ENCODE peak calls at places on chromosomes 6 and 20, in seven cellular contexts. One of them, this sample, is unnamed.

GRCh38 chr6:119207973-119208725 is 129.7 kb upstream of the FAM184A start:
- DNase-seq in effector memory CD8-positive, alpha-beta T cell: no peak
- DNase-seq in heart right ventricle: no peak
- DNase-seq in T-helper 9 cell: no peak
- DNase-seq in OCI-M1: no peak
- DNase-seq in NCI-H2029 treated with DMSO at 0.1 percent for 48 hours: no peak
- DNase-seq in stimulated activated CD8-positive, alpha-beta memory T cell treated with anti-CD3 and anti-CD28 coated beads, Interleukin-2, amount 100 ng/mL, for 1 hour: no peak
- DNase-seq in this sample: no peak

GRCh38 chr6:12279322-12280098 is 10.7 kb upstream of the EDN1 start:
- DNase-seq in heart right ventricle: no peak
- DNase-seq in OCI-M1: peak
- DNase-seq in T-helper 9 cell: no peak
- DNase-seq in NCI-H2029 treated with DMSO at 0.1 percent for 48 hours: no peak
- DNase-seq in stimulated activated CD8-positive, alpha-beta memory T cell treated with anti-CD3 and anti-CD28 coated beads, Interleukin-2, amount 100 ng/mL, for 1 hour: no peak
- DNase-seq in effector memory CD8-positive, alpha-beta T cell: no peak
- DNase-seq in this sample: no peak

GRCh38 chr6:30888472-30889137 is 4.3 kb downstream of the DDR1 start:
- DNase-seq in effector memory CD8-positive, alpha-beta T cell: no peak
- DNase-seq in NCI-H2029 treated with DMSO at 0.1 percent for 48 hours: no peak
- DNase-seq in stimulated activated CD8-positive, alpha-beta memory T cell treated with anti-CD3 and anti-CD28 coated beads, Interleukin-2, amount 100 ng/mL, for 1 hour: no peak
- DNase-seq in heart right ventricle: no peak
- DNase-seq in OCI-M1: no peak
- DNase-seq in T-helper 9 cell: no peak
- DNase-seq in this sample: no peak

GRCh38 chr6:108862479-108863191 is 14.4 kb downstream of the ARMC2 start:
- DNase-seq in heart right ventricle: no peak
- DNase-seq in stimulated activated CD8-positive, alpha-beta memory T cell treated with anti-CD3 and anti-CD28 coated beads, Interleukin-2, amount 100 ng/mL, for 1 hour: no peak
- DNase-seq in OCI-M1: peak
- DNase-seq in NCI-H2029 treated with DMSO at 0.1 percent for 48 hours: no peak
- DNase-seq in effector memory CD8-positive, alpha-beta T cell: no peak
- DNase-seq in T-helper 9 cell: no peak
- DNase-seq in this sample: no peak

GRCh38 chr20:4090756-4091331 is 75.5 kb upstream of the RNF24 start:
- DNase-seq in effector memory CD8-positive, alpha-beta T cell: no peak
- DNase-seq in OCI-M1: peak
- DNase-seq in heart right ventricle: no peak
- DNase-seq in T-helper 9 cell: no peak
- DNase-seq in NCI-H2029 treated with DMSO at 0.1 percent for 48 hours: no peak
- DNase-seq in stimulated activated CD8-positive, alpha-beta memory T cell treated with anti-CD3 and anti-CD28 coated beads, Interleukin-2, amount 100 ng/mL, for 1 hour: no peak
- DNase-seq in this sample: peak

GRCh38 chr6:108564178-108564577 is 3.5 kb downstream of the FOXO3 start:
- DNase-seq in NCI-H2029 treated with DMSO at 0.1 percent for 48 hours: no peak
- DNase-seq in T-helper 9 cell: no peak
- DNase-seq in OCI-M1: no peak
- DNase-seq in stimulated activated CD8-positive, alpha-beta memory T cell treated with anti-CD3 and anti-CD28 coated beads, Interleukin-2, amount 100 ng/mL, for 1 hour: no peak
- DNase-seq in heart right ventricle: no peak
- DNase-seq in effector memory CD8-positive, alpha-beta T cell: no peak
- DNase-seq in this sample: no peak

GRCh38 chr6:111759413-111759835 is 113.8 kb downstream of the FYN start:
- DNase-seq in effector memory CD8-positive, alpha-beta T cell: no peak
- DNase-seq in stimulated activated CD8-positive, alpha-beta memory T cell treated with anti-CD3 and anti-CD28 coated beads, Interleukin-2, amount 100 ng/mL, for 1 hour: no peak
- DNase-seq in T-helper 9 cell: no peak
- DNase-seq in OCI-M1: no peak
- DNase-seq in heart right ventricle: no peak
- DNase-seq in NCI-H2029 treated with DMSO at 0.1 percent for 48 hours: no peak
- DNase-seq in this sample: no peak

GRCh38 chr20:45318386-45318939 is 10.4 kb upstream of the MATN4 start:
- DNase-seq in heart right ventricle: no peak
- DNase-seq in T-helper 9 cell: no peak
- DNase-seq in stimulated activated CD8-positive, alpha-beta memory T cell treated with anti-CD3 and anti-CD28 coated beads, Interleukin-2, amount 100 ng/mL, for 1 hour: no peak
- DNase-seq in OCI-M1: no peak
- DNase-seq in NCI-H2029 treated with DMSO at 0.1 percent for 48 hours: no peak
- DNase-seq in effector memory CD8-positive, alpha-beta T cell: no peak
- DNase-seq in this sample: peak

GRCh38 chr20:63139369-63139768 is 76.6 kb downstream of the YTHDF1 start:
- DNase-seq in effector memory CD8-positive, alpha-beta T cell: no peak
- DNase-seq in T-helper 9 cell: no peak
- DNase-seq in OCI-M1: no peak
- DNase-seq in stimulated activated CD8-positive, alpha-beta memory T cell treated with anti-CD3 and anti-CD28 coated beads, Interleukin-2, amount 100 ng/mL, for 1 hour: no peak
- DNase-seq in heart right ventricle: no peak
- DNase-seq in NCI-H2029 treated with DMSO at 0.1 percent for 48 hours: no peak
- DNase-seq in this sample: no peak

GRCh38 chr6:137492289-137492688 is 1.9 kb downstream of the OLIG3 start:
- DNase-seq in stimulated activated CD8-positive, alpha-beta memory T cell treated with anti-CD3 and anti-CD28 coated beads, Interleukin-2, amount 100 ng/mL, for 1 hour: no peak
- DNase-seq in effector memory CD8-positive, alpha-beta T cell: no peak
- DNase-seq in heart right ventricle: no peak
- DNase-seq in NCI-H2029 treated with DMSO at 0.1 percent for 48 hours: no peak
- DNase-seq in T-helper 9 cell: no peak
- DNase-seq in OCI-M1: no peak
- DNase-seq in this sample: no peak

GRCh38 chr6:148379966-148380653 is 37.5 kb downstream of the SASH1 start:
- DNase-seq in effector memory CD8-positive, alpha-beta T cell: no peak
- DNase-seq in T-helper 9 cell: no peak
- DNase-seq in OCI-M1: no peak
- DNase-seq in NCI-H2029 treated with DMSO at 0.1 percent for 48 hours: no peak
- DNase-seq in heart right ventricle: no peak
- DNase-seq in stimulated activated CD8-positive, alpha-beta memory T cell treated with anti-CD3 and anti-CD28 coated beads, Interleukin-2, amount 100 ng/mL, for 1 hour: no peak
- DNase-seq in this sample: no peak

GRCh38 chr20:63317601-63318291 is 24.8 kb downstream of the COL20A1 start:
- DNase-seq in stimulated activated CD8-positive, alpha-beta memory T cell treated with anti-CD3 and anti-CD28 coated beads, Interleukin-2, amount 100 ng/mL, for 1 hour: no peak
- DNase-seq in T-helper 9 cell: no peak
- DNase-seq in effector memory CD8-positive, alpha-beta T cell: no peak
- DNase-seq in NCI-H2029 treated with DMSO at 0.1 percent for 48 hours: no peak
- DNase-seq in heart right ventricle: no peak
- DNase-seq in OCI-M1: no peak
- DNase-seq in this sample: peak

GRCh38 chr6:113847435-113847834 is 9.7 kb upstream of the MARCKS start:
- DNase-seq in effector memory CD8-positive, alpha-beta T cell: no peak
- DNase-seq in NCI-H2029 treated with DMSO at 0.1 percent for 48 hours: no peak
- DNase-seq in T-helper 9 cell: no peak
- DNase-seq in OCI-M1: no peak
- DNase-seq in heart right ventricle: no peak
- DNase-seq in stimulated activated CD8-positive, alpha-beta memory T cell treated with anti-CD3 and anti-CD28 coated beads, Interleukin-2, amount 100 ng/mL, for 1 hour: no peak
- DNase-seq in this sample: no peak

GRCh38 chr6:15793288-15793687 is 130.5 kb upstream of the DTNBP1 start:
- DNase-seq in T-helper 9 cell: no peak
- DNase-seq in stimulated activated CD8-positive, alpha-beta memory T cell treated with anti-CD3 and anti-CD28 coated beads, Interleukin-2, amount 100 ng/mL, for 1 hour: no peak
- DNase-seq in effector memory CD8-positive, alpha-beta T cell: no peak
- DNase-seq in heart right ventricle: peak
- DNase-seq in OCI-M1: peak
- DNase-seq in NCI-H2029 treated with DMSO at 0.1 percent for 48 hours: no peak
- DNase-seq in this sample: no peak

GRCh38 chr20:34574426-34574825 is 15.9 kb downstream of the MAP1LC3A start:
- DNase-seq in stimulated activated CD8-positive, alpha-beta memory T cell treated with anti-CD3 and anti-CD28 coated beads, Interleukin-2, amount 100 ng/mL, for 1 hour: no peak
- DNase-seq in effector memory CD8-positive, alpha-beta T cell: no peak
- DNase-seq in OCI-M1: no peak
- DNase-seq in NCI-H2029 treated with DMSO at 0.1 percent for 48 hours: no peak
- DNase-seq in T-helper 9 cell: no peak
- DNase-seq in heart right ventricle: no peak
- DNase-seq in this sample: no peak

GRCh38 chr20:37714973-37715657 is 21.3 kb downstream of the CTNNBL1 start:
- DNase-seq in stimulated activated CD8-positive, alpha-beta memory T cell treated with anti-CD3 and anti-CD28 coated beads, Interleukin-2, amount 100 ng/mL, for 1 hour: no peak
- DNase-seq in heart right ventricle: no peak
- DNase-seq in T-helper 9 cell: no peak
- DNase-seq in OCI-M1: peak
- DNase-seq in NCI-H2029 treated with DMSO at 0.1 percent for 48 hours: no peak
- DNase-seq in effector memory CD8-positive, alpha-beta T cell: no peak
- DNase-seq in this sample: peak

GRCh38 chr6:38836585-38836984 is 121.5 kb downstream of the DNAH8 start:
- DNase-seq in effector memory CD8-positive, alpha-beta T cell: no peak
- DNase-seq in NCI-H2029 treated with DMSO at 0.1 percent for 48 hours: no peak
- DNase-seq in T-helper 9 cell: no peak
- DNase-seq in stimulated activated CD8-positive, alpha-beta memory T cell treated with anti-CD3 and anti-CD28 coated beads, Interleukin-2, amount 100 ng/mL, for 1 hour: no peak
- DNase-seq in heart right ventricle: no peak
- DNase-seq in OCI-M1: no peak
- DNase-seq in this sample: no peak

GRCh38 chr6:109397020-109397419 is 14.8 kb upstream of the CD164 start:
- DNase-seq in stimulated activated CD8-positive, alpha-beta memory T cell treated with anti-CD3 and anti-CD28 coated beads, Interleukin-2, amount 100 ng/mL, for 1 hour: no peak
- DNase-seq in heart right ventricle: no peak
- DNase-seq in effector memory CD8-positive, alpha-beta T cell: no peak
- DNase-seq in T-helper 9 cell: no peak
- DNase-seq in OCI-M1: peak
- DNase-seq in NCI-H2029 treated with DMSO at 0.1 percent for 48 hours: no peak
- DNase-seq in this sample: peak

GRCh38 chr6:56708810-56709597 is 66.3 kb upstream of the DST start:
- DNase-seq in T-helper 9 cell: no peak
- DNase-seq in effector memory CD8-positive, alpha-beta T cell: no peak
- DNase-seq in NCI-H2029 treated with DMSO at 0.1 percent for 48 hours: peak
- DNase-seq in stimulated activated CD8-positive, alpha-beta memory T cell treated with anti-CD3 and anti-CD28 coated beads, Interleukin-2, amount 100 ng/mL, for 1 hour: no peak
- DNase-seq in heart right ventricle: no peak
- DNase-seq in OCI-M1: peak
- DNase-seq in this sample: peak

GRCh38 chr6:17305219-17306001 is 24.2 kb downstream of the RBM24 start:
- DNase-seq in effector memory CD8-positive, alpha-beta T cell: no peak
- DNase-seq in T-helper 9 cell: no peak
- DNase-seq in stimulated activated CD8-positive, alpha-beta memory T cell treated with anti-CD3 and anti-CD28 coated beads, Interleukin-2, amount 100 ng/mL, for 1 hour: no peak
- DNase-seq in OCI-M1: peak
- DNase-seq in heart right ventricle: no peak
- DNase-seq in NCI-H2029 treated with DMSO at 0.1 percent for 48 hours: no peak
- DNase-seq in this sample: no peak

GRCh38 chr6:142316791-142317368 is 15.1 kb downstream of the ADGRG6 start:
- DNase-seq in heart right ventricle: no peak
- DNase-seq in NCI-H2029 treated with DMSO at 0.1 percent for 48 hours: no peak
- DNase-seq in effector memory CD8-positive, alpha-beta T cell: no peak
- DNase-seq in stimulated activated CD8-positive, alpha-beta memory T cell treated with anti-CD3 and anti-CD28 coated beads, Interleukin-2, amount 100 ng/mL, for 1 hour: no peak
- DNase-seq in T-helper 9 cell: no peak
- DNase-seq in OCI-M1: no peak
- DNase-seq in this sample: no peak

GRCh38 chr20:56343861-56344381 is 14.9 kb upstream of the FAM210B start:
- DNase-seq in stimulated activated CD8-positive, alpha-beta memory T cell treated with anti-CD3 and anti-CD28 coated beads, Interleukin-2, amount 100 ng/mL, for 1 hour: no peak
- DNase-seq in effector memory CD8-positive, alpha-beta T cell: no peak
- DNase-seq in OCI-M1: peak
- DNase-seq in heart right ventricle: no peak
- DNase-seq in NCI-H2029 treated with DMSO at 0.1 percent for 48 hours: no peak
- DNase-seq in T-helper 9 cell: peak
- DNase-seq in this sample: peak

GRCh38 chr6:11486051-11486450 is 51.5 kb upstream of the TMEM170B start:
- DNase-seq in NCI-H2029 treated with DMSO at 0.1 percent for 48 hours: no peak
- DNase-seq in OCI-M1: no peak
- DNase-seq in stimulated activated CD8-positive, alpha-beta memory T cell treated with anti-CD3 and anti-CD28 coated beads, Interleukin-2, amount 100 ng/mL, for 1 hour: no peak
- DNase-seq in effector memory CD8-positive, alpha-beta T cell: no peak
- DNase-seq in T-helper 9 cell: no peak
- DNase-seq in heart right ventricle: no peak
- DNase-seq in this sample: no peak

GRCh38 chr20:3729811-3730550 is 2.5 kb upstream of the HSPA12B start:
- DNase-seq in heart right ventricle: no peak
- DNase-seq in NCI-H2029 treated with DMSO at 0.1 percent for 48 hours: no peak
- DNase-seq in T-helper 9 cell: no peak
- DNase-seq in OCI-M1: no peak
- DNase-seq in stimulated activated CD8-positive, alpha-beta memory T cell treated with anti-CD3 and anti-CD28 coated beads, Interleukin-2, amount 100 ng/mL, for 1 hour: no peak
- DNase-seq in effector memory CD8-positive, alpha-beta T cell: no peak
- DNase-seq in this sample: no peak